ENCODE peak calls at places on chromosomes 2 and 18, in five cellular contexts. G, W, Q, S and K are unnamed samples.
A peak's percentile ranks its signal among the peaks of the same experiment; 100 is the strongest.

GRCh38 chr2:100517556-100517955 is 45.2 kb upstream of the PDCL3 start:
- DNase-seq in G (no peak), W (no peak), Q (no peak), S (no peak), K (no peak)

GRCh38 chr2:212226114-212226513 is 312.5 kb downstream of the ERBB4 start:
- DNase-seq in G (no peak), W (no peak), Q (no peak), S (no peak), K (no peak)

GRCh38 chr18:57816208-57816999 is 13.3 kb upstream of the ATP8B1 start:
- DNase-seq in G (no peak), W (peak; percentile 28), Q (no peak), S (no peak), K (no peak)

GRCh38 chr18:76995896-76996295 is 136.7 kb downstream of the MBP start:
- DNase-seq in G (no peak), W (no peak), Q (no peak), S (no peak), K (no peak)

GRCh38 chr18:10124071-10124470 is 210.3 kb downstream of the VAPA start:
- DNase-seq in G (no peak), W (no peak), Q (no peak), S (no peak), K (no peak)

GRCh38 chr2:140972724-140973123 is 1158.1 kb downstream of the LRP1B start:
- DNase-seq in G (no peak), W (no peak), Q (no peak), S (no peak), K (no peak)

GRCh38 chr18:60893331-60894114 is 439.7 kb upstream of the CDH20 start:
- DNase-seq in G (no peak), W (no peak), Q (no peak), S (no peak), K (no peak)

GRCh38 chr2:16643099-16643498 is 22.5 kb downstream of the CYRIA start:
- DNase-seq in G (no peak), W (peak; percentile 52), Q (no peak), S (no peak), K (no peak)

GRCh38 chr2:239814917-239815637 is 210.1 kb downstream of the NDUFA10 start:
- DNase-seq in G (no peak), W (no peak), Q (no peak), S (no peak), K (no peak)

GRCh38 chr2:50763776-50764175 is 268.2 kb downstream of the NRXN1 start:
- DNase-seq in G (no peak), W (no peak), Q (no peak), S (no peak), K (no peak)

GRCh38 chr2:110735366-110735765 is 3.0 kb downstream of the ACOXL start:
- DNase-seq in G (no peak), W (no peak), Q (no peak), S (no peak), K (no peak)

GRCh38 chr2:109497911-109498870 is 115.6 kb downstream of the SEPTIN10 start:
- DNase-seq in G (no peak), W (no peak), Q (no peak), S (no peak), K (no peak)

GRCh38 chr18:63155169-63155852 is 164.3 kb downstream of the BCL2 start:
- DNase-seq in G (no peak), W (peak; percentile 11), Q (peak; percentile 65), S (peak; percentile 68), K (peak; percentile 85)

GRCh38 chr2:17303054-17303453 is 215.2 kb downstream of the RAD51AP2 start:
- DNase-seq in G (peak; percentile 16), W (peak; percentile 68), Q (no peak), S (no peak), K (no peak)